ENCODE peak calls at places on chromosomes 11 and 22, in seven cellular contexts. One of them, this sample, is unnamed.

GRCh38 chr11:70159612-70160570 is 43.2 kb upstream of the FADD start:
- DNase-seq in right atrium auricular region: no peak
- DNase-seq in epithelial cell of esophagus: peak; percentile 96
- DNase-seq in cardiac fibroblast: peak; percentile 21
- DNase-seq in Peyer's patch: peak; percentile 81
- DNase-seq in AG09309: peak; percentile 44
- DNase-seq in Calu3: peak; percentile 89
- DNase-seq in this sample: no peak

GRCh38 chr11:15539645-15540044 is 424.9 kb downstream of the INSC start:
- DNase-seq in right atrium auricular region: no peak
- DNase-seq in epithelial cell of esophagus: no peak
- DNase-seq in cardiac fibroblast: no peak
- DNase-seq in Peyer's patch: no peak
- DNase-seq in AG09309: no peak
- DNase-seq in Calu3: no peak
- DNase-seq in this sample: no peak

GRCh38 chr11:74282863-74283484 is 28.5 kb downstream of the P4HA3 start:
- DNase-seq in right atrium auricular region: no peak
- DNase-seq in epithelial cell of esophagus: no peak
- DNase-seq in cardiac fibroblast: peak; percentile 43
- DNase-seq in Peyer's patch: no peak
- DNase-seq in AG09309: no peak
- DNase-seq in Calu3: no peak
- DNase-seq in this sample: no peak

GRCh38 chr22:24683671-24684070 is 80.7 kb downstream of the GGT1 start:
- DNase-seq in right atrium auricular region: no peak
- DNase-seq in epithelial cell of esophagus: no peak
- DNase-seq in cardiac fibroblast: peak; percentile 91
- DNase-seq in Peyer's patch: no peak
- DNase-seq in AG09309: peak; percentile 10
- DNase-seq in Calu3: no peak
- DNase-seq in this sample: no peak

GRCh38 chr11:128518493-128519207 is 68.7 kb downstream of the ETS1 start:
- DNase-seq in right atrium auricular region: no peak
- DNase-seq in epithelial cell of esophagus: no peak
- DNase-seq in cardiac fibroblast: peak; percentile 45
- DNase-seq in Peyer's patch: no peak
- DNase-seq in AG09309: no peak
- DNase-seq in Calu3: no peak
- DNase-seq in this sample: no peak

GRCh38 chr11:76339217-76339616 is 41.7 kb downstream of the THAP12 start:
- DNase-seq in right atrium auricular region: peak; percentile 84
- DNase-seq in epithelial cell of esophagus: no peak
- DNase-seq in cardiac fibroblast: peak; percentile 60
- DNase-seq in Peyer's patch: no peak
- DNase-seq in AG09309: peak; percentile 8
- DNase-seq in Calu3: no peak
- DNase-seq in this sample: no peak

GRCh38 chr11:48012051-48012391 is 31.7 kb downstream of the PTPRJ start:
- DNase-seq in right atrium auricular region: no peak
- DNase-seq in epithelial cell of esophagus: no peak
- DNase-seq in cardiac fibroblast: no peak
- DNase-seq in Peyer's patch: no peak
- DNase-seq in AG09309: no peak
- DNase-seq in Calu3: no peak
- DNase-seq in this sample: peak; percentile 26

GRCh38 chr11:17744151-17744940 is 9.8 kb downstream of the KCNC1 start:
- DNase-seq in right atrium auricular region: no peak
- DNase-seq in epithelial cell of esophagus: no peak
- DNase-seq in cardiac fibroblast: no peak
- DNase-seq in Peyer's patch: peak; percentile 26
- DNase-seq in AG09309: no peak
- DNase-seq in Calu3: no peak
- DNase-seq in this sample: peak; percentile 79

GRCh38 chr22:17477401-17477833 is 85.9 kb upstream of the SLC25A18 start:
- DNase-seq in right atrium auricular region: peak; percentile 67
- DNase-seq in epithelial cell of esophagus: no peak
- DNase-seq in cardiac fibroblast: peak; percentile 84
- DNase-seq in Peyer's patch: no peak
- DNase-seq in AG09309: no peak
- DNase-seq in Calu3: no peak
- DNase-seq in this sample: no peak

GRCh38 chr11:120977470-120977869 is 46.4 kb upstream of the TBCEL start:
- DNase-seq in right atrium auricular region: no peak
- DNase-seq in epithelial cell of esophagus: peak; percentile 44
- DNase-seq in cardiac fibroblast: no peak
- DNase-seq in Peyer's patch: no peak
- DNase-seq in AG09309: no peak
- DNase-seq in Calu3: no peak
- DNase-seq in this sample: no peak

GRCh38 chr11:3627291-3627690 is 14.5 kb downstream of the ART5 start:
- DNase-seq in right atrium auricular region: no peak
- DNase-seq in epithelial cell of esophagus: peak; percentile 35
- DNase-seq in cardiac fibroblast: peak; percentile 62
- DNase-seq in Peyer's patch: no peak
- DNase-seq in AG09309: peak; percentile 20
- DNase-seq in Calu3: no peak
- DNase-seq in this sample: peak; percentile 25

GRCh38 chr11:97079244-97079643 is 689.4 kb downstream of the JRKL start:
- DNase-seq in right atrium auricular region: no peak
- DNase-seq in epithelial cell of esophagus: no peak
- DNase-seq in cardiac fibroblast: no peak
- DNase-seq in Peyer's patch: no peak
- DNase-seq in AG09309: no peak
- DNase-seq in Calu3: no peak
- DNase-seq in this sample: no peak

GRCh38 chr22:22612516-22612915 is 31.9 kb upstream of the GGTLC2 start:
- DNase-seq in right atrium auricular region: no peak
- DNase-seq in epithelial cell of esophagus: no peak
- DNase-seq in cardiac fibroblast: no peak
- DNase-seq in Peyer's patch: no peak
- DNase-seq in AG09309: no peak
- DNase-seq in Calu3: no peak
- DNase-seq in this sample: no peak

GRCh38 chr22:17914474-17914873 is 109.9 kb downstream of the MICAL3 start:
- DNase-seq in right atrium auricular region: no peak
- DNase-seq in epithelial cell of esophagus: no peak
- DNase-seq in cardiac fibroblast: no peak
- DNase-seq in Peyer's patch: no peak
- DNase-seq in AG09309: no peak
- DNase-seq in Calu3: no peak
- DNase-seq in this sample: no peak

GRCh38 chr11:106697058-106697457 is 321.2 kb downstream of the GUCY1A2 start:
- DNase-seq in right atrium auricular region: no peak
- DNase-seq in epithelial cell of esophagus: peak; percentile 81
- DNase-seq in cardiac fibroblast: peak; percentile 58
- DNase-seq in Peyer's patch: no peak
- DNase-seq in AG09309: peak; percentile 56
- DNase-seq in Calu3: no peak
- DNase-seq in this sample: no peak

GRCh38 chr11:623999-624704 is 603 bp downstream of the CDHR5 start:
- DNase-seq in right atrium auricular region: no peak
- DNase-seq in epithelial cell of esophagus: peak; percentile 62
- DNase-seq in cardiac fibroblast: no peak
- DNase-seq in Peyer's patch: peak; percentile 91
- DNase-seq in AG09309: no peak
- DNase-seq in Calu3: peak; percentile 82
- DNase-seq in this sample: no peak

GRCh38 chr11:65625628-65626342 is 10.2 kb downstream of the PCNX3 start:
- DNase-seq in right atrium auricular region: no peak
- DNase-seq in epithelial cell of esophagus: peak; percentile 44
- DNase-seq in cardiac fibroblast: peak; percentile 51
- DNase-seq in Peyer's patch: peak; percentile 74
- DNase-seq in AG09309: no peak
- DNase-seq in Calu3: peak; percentile 34
- DNase-seq in this sample: no peak

GRCh38 chr11:128903248-128904041 is 12.3 kb downstream of the KCNJ5 start:
- DNase-seq in right atrium auricular region: no peak
- DNase-seq in epithelial cell of esophagus: peak; percentile 88
- DNase-seq in cardiac fibroblast: no peak
- DNase-seq in Peyer's patch: no peak
- DNase-seq in AG09309: no peak
- DNase-seq in Calu3: no peak
- DNase-seq in this sample: no peak

GRCh38 chr11:122995526-122995925 is 13.9 kb upstream of the BSX start:
- DNase-seq in right atrium auricular region: no peak
- DNase-seq in epithelial cell of esophagus: no peak
- DNase-seq in cardiac fibroblast: no peak
- DNase-seq in Peyer's patch: no peak
- DNase-seq in AG09309: no peak
- DNase-seq in Calu3: no peak
- DNase-seq in this sample: no peak

GRCh38 chr11:86103808-86104207 is 34.9 kb upstream of the PICALM start:
- DNase-seq in right atrium auricular region: no peak
- DNase-seq in epithelial cell of esophagus: no peak
- DNase-seq in cardiac fibroblast: peak; percentile 49
- DNase-seq in Peyer's patch: no peak
- DNase-seq in AG09309: no peak
- DNase-seq in Calu3: no peak
- DNase-seq in this sample: no peak

GRCh38 chr11:86097965-86098364 is 29.1 kb upstream of the PICALM start:
- DNase-seq in right atrium auricular region: no peak
- DNase-seq in epithelial cell of esophagus: no peak
- DNase-seq in cardiac fibroblast: no peak
- DNase-seq in Peyer's patch: no peak
- DNase-seq in AG09309: no peak
- DNase-seq in Calu3: no peak
- DNase-seq in this sample: no peak

GRCh38 chr11:86099727-86100320 is 30.9 kb upstream of the PICALM start:
- DNase-seq in right atrium auricular region: no peak
- DNase-seq in epithelial cell of esophagus: peak; percentile 99
- DNase-seq in cardiac fibroblast: no peak
- DNase-seq in Peyer's patch: no peak
- DNase-seq in AG09309: no peak
- DNase-seq in Calu3: no peak
- DNase-seq in this sample: no peak

GRCh38 chr11:86101941-86102407 is 33.1 kb upstream of the PICALM start:
- DNase-seq in right atrium auricular region: no peak
- DNase-seq in epithelial cell of esophagus: peak; percentile 83
- DNase-seq in cardiac fibroblast: no peak
- DNase-seq in Peyer's patch: no peak
- DNase-seq in AG09309: no peak
- DNase-seq in Calu3: no peak
- DNase-seq in this sample: no peak

DNA sequence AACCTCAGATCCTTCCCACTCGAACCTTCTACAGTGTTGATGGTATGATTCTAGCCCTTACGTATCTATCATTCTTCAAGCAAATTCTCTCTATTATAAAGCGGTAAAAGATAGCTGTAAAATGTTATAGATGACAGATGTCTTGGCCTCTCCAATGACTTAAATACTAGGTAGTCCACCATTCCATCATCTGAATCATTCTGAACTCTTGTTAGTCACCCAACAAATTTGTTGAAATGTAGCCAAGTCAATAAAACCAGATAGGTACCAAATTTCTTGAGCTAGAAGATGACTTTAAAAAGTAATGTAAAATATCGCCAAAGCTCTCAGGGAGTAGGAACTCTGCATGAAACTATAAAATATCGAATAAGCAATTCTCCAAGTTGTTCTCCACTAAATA is 32.6 kb upstream of the PICALM start:
- DNase-seq in right atrium auricular region: no peak
- DNase-seq in epithelial cell of esophagus: peak; percentile 77
- DNase-seq in cardiac fibroblast: no peak
- DNase-seq in Peyer's patch: no peak
- DNase-seq in AG09309: no peak
- DNase-seq in Calu3: no peak
- DNase-seq in this sample: no peak
- TF ChIP-seq CTCF in right atrium auricular region: no peak
- TF ChIP-seq CTCF in epithelial cell of esophagus: no peak
- TF ChIP-seq CTCF in cardiac fibroblast: no peak
- TF ChIP-seq CTCF in Peyer's patch: no peak
- TF ChIP-seq CTCF in AG09309: no peak
- TF ChIP-seq CTCF in Calu3: no peak
- TF ChIP-seq CTCF in this sample: no peak

GRCh38 chr22:37887610-37888378 is 18.3 kb upstream of the MICALL1 start:
- DNase-seq in right atrium auricular region: no peak
- DNase-seq in epithelial cell of esophagus: peak; percentile 96
- DNase-seq in cardiac fibroblast: peak; percentile 96
- DNase-seq in Peyer's patch: no peak
- DNase-seq in AG09309: peak; percentile 57
- DNase-seq in Calu3: no peak
- DNase-seq in this sample: no peak
- TF ChIP-seq CTCF in right atrium auricular region: peak; percentile 58
- TF ChIP-seq CTCF in epithelial cell of esophagus: peak; percentile 51
- TF ChIP-seq CTCF in cardiac fibroblast: peak; percentile 68
- TF ChIP-seq CTCF in Peyer's patch: peak; percentile 24
- TF ChIP-seq CTCF in AG09309: peak; percentile 74
- TF ChIP-seq CTCF in Calu3: peak; percentile 49
- TF ChIP-seq CTCF in this sample: peak; percentile 88

DNA sequence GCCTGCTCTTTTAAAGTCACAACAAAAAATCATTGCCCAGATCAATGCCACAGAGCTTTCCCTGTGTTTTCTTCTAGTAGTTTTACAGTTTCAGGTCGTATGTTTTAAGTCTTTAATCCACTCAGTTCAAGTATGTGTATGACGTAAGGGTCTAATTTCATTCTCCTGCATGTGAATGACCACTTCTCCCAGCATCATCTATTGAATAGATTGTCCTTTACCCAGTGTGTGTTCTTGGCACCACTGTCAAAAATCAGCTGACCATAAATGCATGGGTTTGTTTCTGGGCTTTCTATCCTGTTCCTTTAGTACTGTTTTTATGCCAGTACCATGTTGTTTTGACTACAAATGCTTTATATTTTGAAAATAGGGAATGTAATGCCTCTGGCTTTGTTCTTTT is 28.1 kb downstream of the INTS4 start:
- DNase-seq in right atrium auricular region: no peak
- DNase-seq in epithelial cell of esophagus: no peak
- DNase-seq in cardiac fibroblast: no peak
- DNase-seq in Peyer's patch: no peak
- DNase-seq in AG09309: no peak
- DNase-seq in Calu3: no peak
- DNase-seq in this sample: no peak
- TF ChIP-seq CTCF in right atrium auricular region: no peak
- TF ChIP-seq CTCF in epithelial cell of esophagus: no peak
- TF ChIP-seq CTCF in cardiac fibroblast: no peak
- TF ChIP-seq CTCF in Peyer's patch: no peak
- TF ChIP-seq CTCF in AG09309: no peak
- TF ChIP-seq CTCF in Calu3: no peak
- TF ChIP-seq CTCF in this sample: no peak

DNA sequence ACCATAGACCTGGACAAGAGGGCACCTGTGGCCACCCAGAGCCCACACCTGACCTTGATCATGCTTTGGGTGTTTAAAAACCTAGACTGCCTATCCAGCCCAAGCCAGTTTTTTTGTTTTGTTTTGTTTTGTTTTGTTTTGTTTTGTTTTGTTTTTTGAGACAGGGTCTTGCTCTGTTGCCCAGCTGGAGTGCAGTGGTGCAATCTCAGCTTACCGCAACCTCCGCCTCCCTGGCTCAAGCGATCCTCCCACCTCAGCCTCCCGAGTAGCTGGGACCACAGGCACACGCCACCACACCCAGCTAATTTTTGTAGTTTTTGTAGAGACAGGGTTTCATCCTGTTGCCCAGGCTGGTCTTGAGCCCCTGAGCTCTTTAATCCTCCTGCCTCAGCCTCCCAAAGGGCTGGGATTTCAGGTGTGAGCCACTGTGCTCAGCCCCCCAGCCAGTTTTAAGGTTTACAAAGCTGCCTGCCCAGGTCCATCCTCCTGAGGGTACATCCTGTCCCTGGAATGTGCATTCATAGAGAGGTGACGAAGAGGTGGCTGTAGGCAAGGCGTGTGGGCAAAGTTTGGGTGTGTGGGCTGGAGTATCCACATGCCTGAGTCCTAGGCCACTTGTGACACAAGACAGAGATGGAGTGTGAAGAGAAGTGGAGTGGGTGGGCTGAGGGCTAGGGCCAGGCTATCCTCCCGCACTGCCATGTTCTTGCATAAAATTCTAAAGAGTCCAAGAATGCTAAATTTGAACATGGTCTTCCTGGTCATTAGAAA is 3.3 kb upstream of the CD82 start:
- DNase-seq in right atrium auricular region: no peak
- DNase-seq in epithelial cell of esophagus: no peak
- DNase-seq in cardiac fibroblast: no peak
- DNase-seq in Peyer's patch: no peak
- DNase-seq in AG09309: no peak
- DNase-seq in Calu3: no peak
- DNase-seq in this sample: no peak
- TF ChIP-seq CTCF in right atrium auricular region: no peak
- TF ChIP-seq CTCF in epithelial cell of esophagus: no peak
- TF ChIP-seq CTCF in cardiac fibroblast: no peak
- TF ChIP-seq CTCF in Peyer's patch: no peak
- TF ChIP-seq CTCF in AG09309: no peak
- TF ChIP-seq CTCF in Calu3: no peak
- TF ChIP-seq CTCF in this sample: no peak